ENCODE peak calls at places on chromosomes 11 and 22, in eight cellular contexts. P is hypothalamus, W is NCI-H2029, E is stromal cell of bone marrow, G is caudate nucleus, L is A549, O is astrocyte of the spinal cord, Y is HCT116. F is an unnamed sample.

GRCh38 chr11:73384531-73384870 is 8.3 kb downstream of the RELT start:
- DNase-seq in O (no peak), L (no peak), P (no peak), G (no peak), W (no peak), E (no peak), Y (no peak), F (no peak)

GRCh38 chr22:17083811-17084540 is 824 bp upstream of the IL17RA start:
- DNase-seq in E (no peak), G (no peak), Y (no peak), W (no peak), O (no peak), L (no peak), P (no peak), F (no peak)

GRCh38 chr11:75475767-75476650 is 43.0 kb upstream of the KLHL35 start:
- DNase-seq in P (no peak), E (no peak), G (no peak), L (no peak), O (no peak), W (peak), Y (no peak), F (no peak)

GRCh38 chr11:92838655-92839334 is 130.7 kb upstream of the MTNR1B start:
- DNase-seq in L (no peak), P (no peak), O (no peak), W (peak), E (no peak), G (no peak), Y (no peak), F (no peak)

GRCh38 chr11:78019808-78020207 is 3.3 kb downstream of the KCTD14 start:
- DNase-seq in L (no peak), E (no peak), O (peak), P (no peak), W (no peak), Y (no peak), G (no peak), F (no peak)

GRCh38 chr22:20563464-20563906 is 56.1 kb downstream of the MED15 start:
- DNase-seq in O (no peak), P (no peak), Y (no peak), G (no peak), W (no peak), L (no peak), E (no peak), F (no peak)

GRCh38 chr11:48098024-48098423 is 117.7 kb downstream of the PTPRJ start:
- DNase-seq in L (no peak), P (no peak), Y (no peak), O (no peak), E (no peak), G (no peak), W (no peak), F (no peak)

GRCh38 chr11:107898270-107898669 is 30.0 kb upstream of the RAB39A start:
- DNase-seq in L (peak), Y (peak), W (no peak), P (no peak), O (peak), E (peak), G (no peak), F (no peak)

GRCh38 chr11:106021181-106021966 is 666 bp downstream of the MSANTD4 start:
- DNase-seq in G (no peak), E (peak), W (no peak), O (no peak), P (no peak), L (no peak), Y (no peak), F (no peak)

GRCh38 chr11:84558085-84558905 is 1068.8 kb downstream of the DLG2 start:
- DNase-seq in G (no peak), P (no peak), W (no peak), L (peak), O (peak), Y (peak), E (peak), F (peak)

GRCh38 chr11:100434821-100435641 is 252.1 kb upstream of the ARHGAP42 start:
- DNase-seq in Y (no peak), P (no peak), W (no peak), O (no peak), L (no peak), E (no peak), G (no peak), F (no peak)

GRCh38 chr11:88537613-88538012 is 200.1 kb upstream of the CTSC start:
- DNase-seq in E (no peak), P (no peak), L (no peak), G (no peak), Y (no peak), O (no peak), W (no peak), F (no peak)

GRCh38 chr11:57649826-57650738 is at the start of gene YPEL4:
- DNase-seq in L (peak), W (no peak), O (peak), G (peak), Y (no peak), E (peak), P (peak), F (peak)

GRCh38 chr11:110467556-110467955 is 37.8 kb downstream of the FDX1 start:
- DNase-seq in P (no peak), Y (no peak), O (no peak), E (no peak), W (no peak), G (no peak), L (no peak), F (no peak)

GRCh38 chr22:45067731-45068130 is 57.9 kb upstream of the PHF21B start:
- DNase-seq in P (no peak), O (no peak), L (no peak), Y (no peak), G (no peak), W (no peak), E (peak), F (no peak)

GRCh38 chr11:86919557-86920210 is 35.5 kb downstream of the FZD4 start:
- DNase-seq in E (peak), P (no peak), O (peak), L (peak), W (peak), G (no peak), Y (peak), F (no peak)

GRCh38 chr11:44138286-44138685 is 42.8 kb downstream of the EXT2 start:
- DNase-seq in E (peak), O (no peak), W (no peak), P (no peak), G (no peak), L (no peak), Y (no peak), F (no peak)

GRCh38 chr22:20814221-20814808 is 40.4 kb downstream of the SERPIND1 start:
- DNase-seq in Y (no peak), E (no peak), W (no peak), P (no peak), O (no peak), G (no peak), L (no peak), F (no peak)

GRCh38 chr22:19745155-19746133 is 15.1 kb upstream of the TBX1 start:
- DNase-seq in G (no peak), E (no peak), P (no peak), Y (no peak), W (no peak), L (no peak), O (no peak), F (no peak)

GRCh38 chr11:103940542-103940941 is 95.9 kb upstream of the DDI1 start:
- DNase-seq in O (no peak), Y (no peak), G (no peak), P (no peak), W (no peak), L (no peak), E (no peak), F (no peak)

GRCh38 chr11:108697872-108698473 is 33.1 kb downstream of the DDX10 start:
- DNase-seq in O (peak), W (peak), E (peak), G (peak), P (no peak), L (peak), Y (peak), F (peak)

GRCh38 chr11:10351768-10352641 is 47.1 kb downstream of the ADM start:
- DNase-seq in L (peak), W (peak), Y (no peak), P (no peak), E (peak), G (no peak), O (peak), F (peak)

GRCh38 chr11:112408551-112408950 is 147.9 kb upstream of the PLET1 start:
- DNase-seq in L (no peak), O (no peak), E (no peak), W (no peak), Y (no peak), P (no peak), G (no peak), F (no peak)

GRCh38 chr11:121520243-121521144 is 67.7 kb upstream of the SORL1-AS1 start:
- DNase-seq in G (no peak), P (no peak), L (no peak), W (no peak), Y (no peak), O (peak), E (peak), F (no peak)

GRCh38 chr22:24392218-24392931 is 35.0 kb upstream of the ADORA2A start:
- DNase-seq in Y (no peak), E (no peak), G (no peak), W (no peak), P (no peak), O (no peak), L (no peak), F (no peak)

GRCh38 chr11:104015649-104016415 is 20.6 kb upstream of the DDI1 start:
- DNase-seq in G (no peak), E (no peak), Y (no peak), P (no peak), W (no peak), O (no peak), L (no peak), F (no peak)

GRCh38 chr11:35180311-35181233 is 41.6 kb downstream of the CD44 start:
- DNase-seq in G (no peak), E (no peak), O (peak), W (no peak), L (no peak), Y (no peak), P (no peak), F (no peak)

GRCh38 chr11:103730151-103730940 is 306.1 kb upstream of the DDI1 start:
- DNase-seq in Y (no peak), W (no peak), O (peak), P (no peak), G (no peak), L (no peak), E (no peak), F (no peak)